ENCODE peak calls at places on chromosomes 7 and 10, in ten cellular contexts. Q is bronchial epithelial cell; C is tibial nerve; P is GM04504; N is skeletal muscle cell; A is HEK293T; G is foreskin keratinocyte; M is stimulated activated CD8-positive, alpha-beta memory T cell treated with anti-CD3 and anti-CD28 coated beads, Interleukin-15, amount 100 ng/mL, for 48 hours; X is T-helper 17 cell; K is lung. D is an unnamed sample.
A peak's percentile ranks its signal among the peaks of the same experiment; 100 is the strongest.

GRCh38 chr10:3398825-3399646 is 226.5 kb upstream of the PITRM1 start:
- DNase-seq in N (no peak), Q (no peak), A (no peak), K (no peak), C (peak; percentile 42), P (peak; percentile 70), G (no peak), X (no peak), M (no peak), D (peak; percentile 50)

GRCh38 chr7:122637799-122638198 is 61.1 kb downstream of the RNF133 start:
- DNase-seq in A (no peak), X (no peak), G (no peak), C (no peak), N (no peak), Q (no peak), K (no peak), P (no peak), M (no peak), D (peak; percentile 12)

GRCh38 chr10:8272794-8273425 is 218.4 kb downstream of the GATA3 start:
- DNase-seq in Q (peak; percentile 13), C (no peak), P (no peak), K (no peak), M (no peak), A (no peak), N (no peak), G (peak; percentile 85), X (no peak), D (no peak)

GRCh38 chr10:34121974-34122282 is 693.2 kb downstream of the PARD3 start:
- DNase-seq in Q (peak; percentile 77), G (no peak), X (no peak), K (no peak), P (no peak), A (no peak), C (no peak), M (no peak), N (no peak), D (no peak)

GRCh38 chr10:123847686-123848432 is 43.7 kb downstream of the CPXM2 start:
- DNase-seq in X (no peak), N (no peak), Q (peak; percentile 79), P (peak; percentile 50), K (no peak), C (no peak), A (no peak), G (peak; percentile 80), M (no peak), D (no peak)

GRCh38 chr7:95472521-95473160 is 13.1 kb upstream of the ASB4 start:
- DNase-seq in G (peak; percentile 25), C (peak; percentile 14), Q (peak; percentile 33), K (no peak), P (peak; percentile 12), M (no peak), N (no peak), A (no peak), X (no peak), D (no peak)

GRCh38 chr7:54705436-54705835 is 53.6 kb downstream of the SEC61G start:
- DNase-seq in A (no peak), M (no peak), Q (peak; percentile 90), K (no peak), N (peak; percentile 12), C (no peak), X (no peak), P (peak; percentile 1), G (peak; percentile 76), D (no peak)

GRCh38 chr7:44156453-44157010 is 15.4 kb upstream of the MYL7 start:
- DNase-seq in M (no peak), Q (no peak), P (no peak), N (no peak), A (no peak), X (no peak), G (no peak), K (no peak), C (no peak), D (no peak)

GRCh38 chr10:133388973-133389818 is 4.8 kb upstream of the MTG1 start:
- DNase-seq in A (no peak), P (no peak), M (no peak), G (no peak), X (no peak), C (no peak), K (no peak), Q (no peak), N (no peak), D (no peak)

GRCh38 chr7:437293-438280 is 82.1 kb downstream of the PDGFA start:
- DNase-seq in K (no peak), Q (no peak), M (no peak), P (no peak), X (no peak), A (no peak), N (no peak), G (no peak), C (no peak), D (no peak)

GRCh38 chr7:84821671-84822534 is 365.0 kb downstream of the SEMA3D start:
- DNase-seq in K (no peak), A (no peak), C (no peak), G (peak; percentile 2), M (no peak), X (no peak), N (no peak), Q (no peak), P (no peak), D (no peak)

GRCh38 chr7:116591202-116592040 is 66.6 kb downstream of the CAV1 start:
- DNase-seq in G (peak; percentile 40), N (no peak), A (no peak), Q (peak; percentile 64), P (no peak), C (no peak), X (no peak), K (no peak), M (no peak), D (no peak)

GRCh38 chr7:4612939-4613841 is 68.9 kb upstream of the FOXK1 start:
- DNase-seq in N (no peak), A (no peak), M (no peak), P (no peak), Q (peak; percentile 17), C (no peak), X (no peak), K (no peak), G (peak; percentile 13), D (no peak)

GRCh38 chr7:106050743-106051110 is 61.4 kb downstream of the SYPL1 start:
- DNase-seq in P (peak; percentile 49), G (peak; percentile 70), N (no peak), Q (peak; percentile 80), A (no peak), K (no peak), M (no peak), X (no peak), C (no peak), D (no peak)

GRCh38 chr10:10794776-10795175 is 222.9 kb upstream of the CELF2 start:
- DNase-seq in C (no peak), K (peak; percentile 79), A (no peak), Q (peak; percentile 93), N (no peak), G (peak; percentile 97), M (no peak), P (no peak), X (no peak), D (no peak)

D was measured in hippocampal formation.